ENCODE peak calls at places on chromosomes 12 and 14, in nine cellular contexts. One of them, this sample, is unnamed.

GRCh38 chr12:112807452-112807851 is 15.9 kb downstream of the RPH3A start:
- DNase-seq in caudate nucleus: no peak
- DNase-seq in RPMI8226: no peak
- DNase-seq in HEK293T: no peak
- DNase-seq in T-helper 17 cell: no peak
- DNase-seq in CD4-positive, alpha-beta memory T cell: no peak
- DNase-seq in NCI-H2029: no peak
- DNase-seq in activated T-cell treated with anti-CD3 and anti-CD28 coated beads for 48 hours: no peak
- DNase-seq in NCI-H1092 treated with DMSO at 0.1 percent for 48 hours: no peak
- DNase-seq in this sample: no peak

GRCh38 chr12:15005064-15005463 is 32.2 kb downstream of the PDE6H start:
- DNase-seq in NCI-H1092 treated with DMSO at 0.1 percent for 48 hours: peak; percentile 46
- DNase-seq in caudate nucleus: no peak
- DNase-seq in HEK293T: no peak
- DNase-seq in activated T-cell treated with anti-CD3 and anti-CD28 coated beads for 48 hours: no peak
- DNase-seq in T-helper 17 cell: no peak
- DNase-seq in NCI-H2029: no peak
- DNase-seq in RPMI8226: no peak
- DNase-seq in CD4-positive, alpha-beta memory T cell: no peak
- DNase-seq in this sample: no peak

GRCh38 chr12:57133013-57133569 is 4.8 kb downstream of the LRP1 start:
- DNase-seq in NCI-H2029: no peak
- DNase-seq in T-helper 17 cell: no peak
- DNase-seq in RPMI8226: no peak
- DNase-seq in CD4-positive, alpha-beta memory T cell: no peak
- DNase-seq in HEK293T: no peak
- DNase-seq in NCI-H1092 treated with DMSO at 0.1 percent for 48 hours: no peak
- DNase-seq in activated T-cell treated with anti-CD3 and anti-CD28 coated beads for 48 hours: no peak
- DNase-seq in caudate nucleus: no peak
- DNase-seq in this sample: no peak

GRCh38 chr14:57889245-57889644 is 23.4 kb upstream of the SLC35F4 start:
- DNase-seq in RPMI8226: peak; percentile 84
- DNase-seq in caudate nucleus: peak; percentile 16
- DNase-seq in NCI-H1092 treated with DMSO at 0.1 percent for 48 hours: peak; percentile 63
- DNase-seq in activated T-cell treated with anti-CD3 and anti-CD28 coated beads for 48 hours: no peak
- DNase-seq in CD4-positive, alpha-beta memory T cell: no peak
- DNase-seq in T-helper 17 cell: no peak
- DNase-seq in HEK293T: no peak
- DNase-seq in NCI-H2029: peak; percentile 88
- DNase-seq in this sample: no peak

GRCh38 chr14:60561845-60562746 is 53.1 kb downstream of the SIX6 start:
- DNase-seq in NCI-H1092 treated with DMSO at 0.1 percent for 48 hours: peak; percentile 87
- DNase-seq in HEK293T: peak; percentile 69
- DNase-seq in T-helper 17 cell: no peak
- DNase-seq in NCI-H2029: peak; percentile 79
- DNase-seq in activated T-cell treated with anti-CD3 and anti-CD28 coated beads for 48 hours: peak; percentile 5
- DNase-seq in CD4-positive, alpha-beta memory T cell: no peak
- DNase-seq in RPMI8226: peak; percentile 52
- DNase-seq in caudate nucleus: no peak
- DNase-seq in this sample: peak; percentile 53

GRCh38 chr14:51236314-51236713 is 3.7 kb upstream of the TMX1 start:
- DNase-seq in HEK293T: no peak
- DNase-seq in NCI-H1092 treated with DMSO at 0.1 percent for 48 hours: no peak
- DNase-seq in caudate nucleus: no peak
- DNase-seq in activated T-cell treated with anti-CD3 and anti-CD28 coated beads for 48 hours: no peak
- DNase-seq in CD4-positive, alpha-beta memory T cell: no peak
- DNase-seq in RPMI8226: no peak
- DNase-seq in T-helper 17 cell: no peak
- DNase-seq in NCI-H2029: no peak
- DNase-seq in this sample: no peak

GRCh38 chr14:68792830-68793733 is at the start of gene ZFP36L1:
- DNase-seq in NCI-H2029: no peak
- DNase-seq in RPMI8226: peak; percentile 85
- DNase-seq in NCI-H1092 treated with DMSO at 0.1 percent for 48 hours: peak; percentile 19
- DNase-seq in CD4-positive, alpha-beta memory T cell: peak; percentile 97
- DNase-seq in T-helper 17 cell: peak; percentile 90
- DNase-seq in activated T-cell treated with anti-CD3 and anti-CD28 coated beads for 48 hours: peak; percentile 82
- DNase-seq in caudate nucleus: peak; percentile 29
- DNase-seq in HEK293T: peak; percentile 69
- DNase-seq in this sample: peak; percentile 98

GRCh38 chr14:67187826-67188225 is 1.4 kb upstream of the GARIN2 start:
- DNase-seq in NCI-H1092 treated with DMSO at 0.1 percent for 48 hours: no peak
- DNase-seq in CD4-positive, alpha-beta memory T cell: no peak
- DNase-seq in HEK293T: no peak
- DNase-seq in caudate nucleus: no peak
- DNase-seq in NCI-H2029: no peak
- DNase-seq in activated T-cell treated with anti-CD3 and anti-CD28 coated beads for 48 hours: no peak
- DNase-seq in T-helper 17 cell: no peak
- DNase-seq in RPMI8226: peak; percentile 84
- DNase-seq in this sample: no peak

GRCh38 chr14:105029402-105029801 is 8.5 kb upstream of the CDCA4 start:
- DNase-seq in RPMI8226: no peak
- DNase-seq in NCI-H2029: no peak
- DNase-seq in T-helper 17 cell: no peak
- DNase-seq in NCI-H1092 treated with DMSO at 0.1 percent for 48 hours: no peak
- DNase-seq in activated T-cell treated with anti-CD3 and anti-CD28 coated beads for 48 hours: no peak
- DNase-seq in CD4-positive, alpha-beta memory T cell: no peak
- DNase-seq in caudate nucleus: no peak
- DNase-seq in HEK293T: no peak
- DNase-seq in this sample: no peak

GRCh38 chr12:120457133-120457532 is 10.9 kb downstream of the GATC start:
- DNase-seq in CD4-positive, alpha-beta memory T cell: no peak
- DNase-seq in caudate nucleus: no peak
- DNase-seq in NCI-H2029: no peak
- DNase-seq in NCI-H1092 treated with DMSO at 0.1 percent for 48 hours: no peak
- DNase-seq in RPMI8226: no peak
- DNase-seq in T-helper 17 cell: no peak
- DNase-seq in activated T-cell treated with anti-CD3 and anti-CD28 coated beads for 48 hours: no peak
- DNase-seq in HEK293T: peak; percentile 27
- DNase-seq in this sample: no peak

This sample was measured in smooth muscle cell of the brain vasculature.